ENCODE peak calls at places on chromosomes 1 and 21, in nine cellular contexts. W is ovary, V is testis, A is tibial nerve, E is suprapubic skin, S is A549, T is adrenal gland, G is transverse colon, X is right lobe of liver. Z is an unnamed sample.

GRCh38 chr1:19651141-19651737 is 7.1 kb downstream of the NBL1 start:
- DNase-seq in W (peak; percentile 75), V (peak; percentile 70), A (peak; percentile 55), E (no peak), S (peak; percentile 77), T (peak; percentile 59), G (peak; percentile 43), X (no peak), Z (no peak)

GRCh38 chr1:178052650-178053461 is 41.0 kb upstream of the RASAL2 start:
- DNase-seq in W (no peak), V (peak; percentile 50), A (no peak), E (no peak), S (no peak), T (no peak), G (peak; percentile 49), X (no peak), Z (no peak)

GRCh38 chr1:44645466-44646244 is 28.6 kb downstream of the TMEM53 start:
- DNase-seq in W (peak; percentile 60), V (peak; percentile 44), A (no peak), E (peak; percentile 76), S (no peak), T (peak; percentile 96), G (peak; percentile 24), X (peak; percentile 84), Z (no peak)

GRCh38 chr21:25507522-25507921 is 99.8 kb downstream of the MRPL39 start:
- DNase-seq in W (no peak), V (no peak), A (no peak), E (no peak), S (no peak), T (no peak), G (no peak), X (no peak), Z (no peak)

GRCh38 chr1:232303221-232303620 is 326.7 kb downstream of the SIPA1L2 start:
- DNase-seq in W (no peak), V (no peak), A (no peak), E (no peak), S (no peak), T (no peak), G (no peak), X (no peak), Z (no peak)

GRCh38 chr1:36297062-36297461 is 9.1 kb upstream of the SH3D21 start:
- DNase-seq in W (no peak), V (no peak), A (no peak), E (no peak), S (no peak), T (no peak), G (no peak), X (no peak), Z (no peak)

GRCh38 chr1:248144513-248145198 is at the start of gene OR2M5:
- DNase-seq in W (no peak), V (no peak), A (no peak), E (no peak), S (no peak), T (no peak), G (no peak), X (no peak), Z (no peak)

GRCh38 chr1:18927654-18928272 is 25.4 kb upstream of the ALDH4A1 start:
- DNase-seq in W (no peak), V (no peak), A (no peak), E (no peak), S (no peak), T (no peak), G (no peak), X (no peak), Z (no peak)

GRCh38 chr21:26972131-26972707 is 5.3 kb upstream of the ADAMTS5 start:
- DNase-seq in W (no peak), V (no peak), A (no peak), E (no peak), S (no peak), T (no peak), G (no peak), X (no peak), Z (no peak)

GRCh38 chr1:203867816-203868215 is 6.4 kb downstream of the SNRPE start:
- DNase-seq in W (no peak), V (no peak), A (no peak), E (no peak), S (no peak), T (no peak), G (no peak), X (no peak), Z (no peak)

GRCh38 chr1:205593967-205594366 is 37.8 kb downstream of the ELK4 start:
- DNase-seq in W (no peak), V (no peak), A (no peak), E (peak; percentile 48), S (no peak), T (peak; percentile 5), G (no peak), X (no peak), Z (no peak)

GRCh38 chr1:219279017-219279770 is 105.5 kb downstream of the LYPLAL1 start:
- DNase-seq in W (no peak), V (no peak), A (no peak), E (no peak), S (no peak), T (no peak), G (no peak), X (no peak), Z (no peak)

GRCh38 chr1:203117611-203118575 is 9.6 kb upstream of the ADORA1 start:
- DNase-seq in W (peak; percentile 78), V (peak; percentile 83), A (peak; percentile 69), E (no peak), S (peak; percentile 93), T (peak; percentile 63), G (peak; percentile 71), X (peak; percentile 68), Z (no peak)

GRCh38 chr1:33908344-33908956 is 44.6 kb downstream of the HMGB4 start:
- DNase-seq in W (no peak), V (no peak), A (no peak), E (no peak), S (no peak), T (no peak), G (no peak), X (no peak), Z (no peak)

GRCh38 chr21:46056450-46056903 is 41.4 kb upstream of the COL6A2 start:
- DNase-seq in W (peak; percentile 95), V (peak; percentile 74), A (peak; percentile 65), E (peak; percentile 90), S (no peak), T (peak; percentile 87), G (peak; percentile 74), X (peak; percentile 54), Z (no peak)

GRCh38 chr1:116325922-116326321 is 47.1 kb upstream of the ATP1A1 start:
- DNase-seq in W (no peak), V (no peak), A (no peak), E (no peak), S (no peak), T (no peak), G (no peak), X (no peak), Z (no peak)

GRCh38 chr21:42061866-42062542 is 9.1 kb upstream of the UMODL1 start:
- DNase-seq in W (no peak), V (no peak), A (no peak), E (no peak), S (no peak), T (no peak), G (peak; percentile 41), X (peak; percentile 28), Z (no peak)

GRCh38 chr1:28208818-28209441 is 23.9 kb downstream of the DNAJC8 start:
- DNase-seq in W (no peak), V (peak; percentile 71), A (peak; percentile 48), E (no peak), S (peak; percentile 42), T (peak; percentile 37), G (peak; percentile 73), X (no peak), Z (no peak)
- TF ChIP-seq POLR2A in W (no peak), V (no peak), A (no peak), E (no peak), S (no peak), T (no peak), G (no peak), X (no peak), Z (no peak)

GRCh38 chr1:187928288-187928687 is 1099.5 kb downstream of the PLA2G4A start:
- DNase-seq in W (no peak), V (peak; percentile 30), A (no peak), E (no peak), S (no peak), T (no peak), G (no peak), X (peak; percentile 59), Z (no peak)
- TF ChIP-seq CTCF in W (no peak), V (no peak), A (peak; percentile 21), E (no peak), S (peak; percentile 39), T (peak; percentile 4), G (no peak), X (peak; percentile 49), Z (no peak)

DNA sequence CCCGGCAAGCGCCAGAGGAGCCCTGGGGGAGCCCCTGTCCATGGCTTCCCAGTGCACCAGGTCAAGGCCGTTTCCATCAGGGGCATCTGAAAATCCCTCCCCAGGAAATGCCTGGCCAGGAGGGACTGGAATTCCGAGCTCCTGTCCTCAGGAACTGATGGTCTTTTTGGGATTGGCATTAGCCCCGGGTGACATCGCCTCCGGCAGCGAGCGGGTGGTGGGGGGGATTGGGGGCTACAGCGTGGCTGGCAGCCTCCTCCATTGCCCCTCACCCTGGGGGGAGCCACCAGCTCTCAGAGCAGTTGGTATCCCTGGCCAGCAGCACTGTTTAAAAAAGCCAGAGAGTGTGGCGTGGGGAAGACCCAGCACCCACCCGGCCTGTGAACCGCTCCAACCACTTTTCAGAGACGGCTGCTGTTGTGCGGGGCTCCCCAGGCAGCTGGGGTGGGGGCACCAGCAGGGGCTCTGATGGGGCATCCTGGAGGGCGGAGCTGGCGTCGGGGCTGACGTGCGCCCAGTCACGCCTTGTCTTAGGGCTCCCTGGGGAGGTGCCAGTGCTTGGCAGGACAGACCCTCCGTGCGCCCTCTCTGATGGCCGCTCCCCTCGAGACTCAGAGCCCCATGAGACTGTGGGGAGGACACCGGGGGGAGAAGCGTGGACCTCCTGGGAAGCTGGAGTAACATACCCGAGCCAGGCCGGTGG is 62.9 kb upstream of the TTC34 start:
- DNase-seq in W (no peak), V (no peak), A (no peak), E (no peak), S (no peak), T (no peak), G (no peak), X (no peak), Z (no peak)
- H3K9me3 ChIP-seq in W (no peaks in the 10 kb centered on the region), V (no peaks in the 10 kb centered on the region), A (no peaks in the 10 kb centered on the region), E (no peaks in the 10 kb centered on the region), S (no peaks in the 10 kb centered on the region), T (no peaks in the 10 kb centered on the region), G (no peaks in the 10 kb centered on the region), X (no peaks in the 10 kb centered on the region), Z (no peaks in the 10 kb centered on the region)

GRCh38 chr1:15065736-15066135 is 87.8 kb upstream of the TMEM51 start:
- DNase-seq in W (no peak), V (no peak), A (no peak), E (no peak), S (no peak), T (no peak), G (no peak), X (no peak), Z (no peak)

GRCh38 chr1:15066191-15066590 is 87.4 kb upstream of the TMEM51 start:
- DNase-seq in W (no peak), V (peak; percentile 22), A (no peak), E (no peak), S (no peak), T (no peak), G (no peak), X (no peak), Z (no peak)

GRCh38 chr1:15063783-15064182 is 89.8 kb upstream of the TMEM51 start:
- DNase-seq in W (no peak), V (no peak), A (no peak), E (no peak), S (no peak), T (no peak), G (no peak), X (no peak), Z (no peak)

GRCh38 chr1:15064217-15064929 is 89.2 kb upstream of the TMEM51 start:
- DNase-seq in W (no peak), V (no peak), A (no peak), E (no peak), S (no peak), T (no peak), G (no peak), X (no peak), Z (no peak)

GRCh38 chr1:15065291-15065690 is 88.3 kb upstream of the TMEM51 start:
- DNase-seq in W (no peak), V (no peak), A (no peak), E (no peak), S (no peak), T (no peak), G (no peak), X (no peak), Z (no peak)
- TF ChIP-seq POLR2A in W (no peak), V (no peak), A (no peak), E (no peak), S (no peak), T (no peak), G (no peak), X (no peak), Z (no peak)